ENCODE peak calls at places on chromosome 13, in seven cellular contexts. One of them, this sample, is unnamed.

GRCh38 chr13:38044067-38044466 is 174.5 kb upstream of the TRPC4 start:
- DNase-seq in neuronal stem cell: no peak
- DNase-seq in keratinocyte: no peak
- DNase-seq in neural progenitor cell: no peak
- DNase-seq in IMR-90: no peak
- DNase-seq in mesenchymal stem cell: no peak
- DNase-seq in colonic mucosa: no peak
- DNase-seq in this sample: no peak

GRCh38 chr13:42654212-42654611 is 80.3 kb downstream of the TNFSF11 start:
- DNase-seq in neuronal stem cell: no peak
- DNase-seq in keratinocyte: no peak
- DNase-seq in neural progenitor cell: no peak
- DNase-seq in IMR-90: no peak
- DNase-seq in mesenchymal stem cell: no peak
- DNase-seq in colonic mucosa: no peak
- DNase-seq in this sample: no peak

GRCh38 chr13:45368571-45368970 is 27.6 kb upstream of the TPT1 start:
- DNase-seq in neuronal stem cell: no peak
- DNase-seq in keratinocyte: no peak
- DNase-seq in neural progenitor cell: no peak
- DNase-seq in IMR-90: peak; percentile 15
- DNase-seq in mesenchymal stem cell: peak; percentile 14
- DNase-seq in colonic mucosa: no peak
- DNase-seq in this sample: no peak

GRCh38 chr13:62837895-62838294 is 1422.2 kb upstream of the PCDH20 start:
- DNase-seq in neuronal stem cell: no peak
- DNase-seq in keratinocyte: no peak
- DNase-seq in neural progenitor cell: no peak
- DNase-seq in IMR-90: peak; percentile 93
- DNase-seq in mesenchymal stem cell: peak; percentile 21
- DNase-seq in colonic mucosa: no peak
- DNase-seq in this sample: no peak

GRCh38 chr13:100671389-100672182 is 3.0 kb downstream of the TMTC4 start:
- DNase-seq in neuronal stem cell: no peak
- DNase-seq in keratinocyte: no peak
- DNase-seq in neural progenitor cell: no peak
- DNase-seq in IMR-90: no peak
- DNase-seq in mesenchymal stem cell: no peak
- DNase-seq in colonic mucosa: no peak
- DNase-seq in this sample: no peak

GRCh38 chr13:79434578-79434977 is 28.5 kb upstream of the RBM26 start:
- DNase-seq in neuronal stem cell: no peak
- DNase-seq in keratinocyte: no peak
- DNase-seq in neural progenitor cell: no peak
- DNase-seq in IMR-90: peak; percentile 42
- DNase-seq in mesenchymal stem cell: peak; percentile 35
- DNase-seq in colonic mucosa: no peak
- DNase-seq in this sample: no peak

GRCh38 chr13:102198418-102199322 is 203.2 kb downstream of the FGF14 start:
- DNase-seq in neuronal stem cell: no peak
- DNase-seq in keratinocyte: no peak
- DNase-seq in neural progenitor cell: no peak
- DNase-seq in IMR-90: peak; percentile 59
- DNase-seq in mesenchymal stem cell: peak; percentile 50
- DNase-seq in colonic mucosa: no peak
- DNase-seq in this sample: no peak

GRCh38 chr13:42495751-42496150 is 78.2 kb upstream of the TNFSF11 start:
- DNase-seq in neuronal stem cell: no peak
- DNase-seq in keratinocyte: no peak
- DNase-seq in neural progenitor cell: no peak
- DNase-seq in IMR-90: no peak
- DNase-seq in mesenchymal stem cell: no peak
- DNase-seq in colonic mucosa: no peak
- DNase-seq in this sample: no peak

GRCh38 chr13:29716493-29716892 is 121.0 kb upstream of the SLC7A1 start:
- DNase-seq in neuronal stem cell: no peak
- DNase-seq in keratinocyte: no peak
- DNase-seq in neural progenitor cell: no peak
- DNase-seq in IMR-90: no peak
- DNase-seq in mesenchymal stem cell: no peak
- DNase-seq in colonic mucosa: no peak
- DNase-seq in this sample: no peak

GRCh38 chr13:46369506-46370268 is 17.4 kb downstream of the RUBCNL start:
- DNase-seq in neuronal stem cell: no peak
- DNase-seq in keratinocyte: no peak
- DNase-seq in neural progenitor cell: no peak
- DNase-seq in IMR-90: peak; percentile 68
- DNase-seq in mesenchymal stem cell: peak; percentile 90
- DNase-seq in colonic mucosa: no peak
- DNase-seq in this sample: no peak

GRCh38 chr13:106291006-106291405 is 244.5 kb downstream of the EFNB2 start:
- DNase-seq in neuronal stem cell: no peak
- DNase-seq in keratinocyte: no peak
- DNase-seq in neural progenitor cell: no peak
- DNase-seq in IMR-90: peak; percentile 76
- DNase-seq in mesenchymal stem cell: peak; percentile 60
- DNase-seq in colonic mucosa: no peak
- DNase-seq in this sample: no peak

GRCh38 chr13:48322294-48322693 is 18.7 kb downstream of the RB1 start:
- DNase-seq in neuronal stem cell: no peak
- DNase-seq in keratinocyte: no peak
- DNase-seq in neural progenitor cell: no peak
- DNase-seq in IMR-90: no peak
- DNase-seq in mesenchymal stem cell: no peak
- DNase-seq in colonic mucosa: no peak
- DNase-seq in this sample: no peak

GRCh38 chr13:48320396-48320790 is 16.8 kb downstream of the RB1 start:
- DNase-seq in neuronal stem cell: no peak
- DNase-seq in keratinocyte: no peak
- DNase-seq in neural progenitor cell: no peak
- DNase-seq in IMR-90: no peak
- DNase-seq in mesenchymal stem cell: no peak
- DNase-seq in colonic mucosa: no peak
- DNase-seq in this sample: no peak

GRCh38 chr13:48319458-48320395 is 16.2 kb downstream of the RB1 start:
- DNase-seq in neuronal stem cell: no peak
- DNase-seq in keratinocyte: no peak
- DNase-seq in neural progenitor cell: no peak
- DNase-seq in IMR-90: no peak
- DNase-seq in mesenchymal stem cell: no peak
- DNase-seq in colonic mucosa: peak; percentile 38
- DNase-seq in this sample: no peak

GRCh38 chr13:48318714-48319457 is 15.3 kb downstream of the RB1 start:
- DNase-seq in neuronal stem cell: no peak
- DNase-seq in keratinocyte: no peak
- DNase-seq in neural progenitor cell: no peak
- DNase-seq in IMR-90: no peak
- DNase-seq in mesenchymal stem cell: no peak
- DNase-seq in colonic mucosa: peak; percentile 52
- DNase-seq in this sample: no peak

GRCh38 chr13:48320906-48321510 is 17.5 kb downstream of the RB1 start:
- DNase-seq in neuronal stem cell: no peak
- DNase-seq in keratinocyte: no peak
- DNase-seq in neural progenitor cell: no peak
- DNase-seq in IMR-90: no peak
- DNase-seq in mesenchymal stem cell: no peak
- DNase-seq in colonic mucosa: no peak
- DNase-seq in this sample: no peak
- H3K4me3 ChIP-seq in neuronal stem cell: no peak overlapping the region
- H3K4me3 ChIP-seq in keratinocyte: no peak overlapping the region
- H3K4me3 ChIP-seq in neural progenitor cell: no peak overlapping the region
- H3K4me3 ChIP-seq in IMR-90: no peak overlapping the region
- H3K4me3 ChIP-seq in mesenchymal stem cell: peak overlapping the region; percentile 60
- H3K4me3 ChIP-seq in colonic mucosa: peak overlapping the region; percentile 26
- H3K4me3 ChIP-seq in this sample: no peak overlapping the region

GRCh38 chr13:74133657-74134201 is 475 bp downstream of the KLF12 start:
- DNase-seq in neuronal stem cell: peak; percentile 79
- DNase-seq in keratinocyte: peak; percentile 9
- DNase-seq in neural progenitor cell: peak; percentile 89
- DNase-seq in IMR-90: peak; percentile 95
- DNase-seq in mesenchymal stem cell: peak; percentile 95
- DNase-seq in colonic mucosa: peak; percentile 82
- DNase-seq in this sample: peak; percentile 63

GRCh38 chr13:74134226-74134776 is at the start of gene KLF12:
- DNase-seq in neuronal stem cell: peak; percentile 82
- DNase-seq in keratinocyte: peak; percentile 11
- DNase-seq in neural progenitor cell: peak; percentile 95
- DNase-seq in IMR-90: peak; percentile 94
- DNase-seq in mesenchymal stem cell: peak; percentile 95
- DNase-seq in colonic mucosa: peak; percentile 93
- DNase-seq in this sample: no peak

GRCh38 chr13:74131206-74131605 is 3.0 kb downstream of the KLF12 start:
- DNase-seq in neuronal stem cell: no peak
- DNase-seq in keratinocyte: no peak
- DNase-seq in neural progenitor cell: no peak
- DNase-seq in IMR-90: no peak
- DNase-seq in mesenchymal stem cell: peak; percentile 34
- DNase-seq in colonic mucosa: no peak
- DNase-seq in this sample: no peak

GRCh38 chr13:74132152-74132767 is 1.9 kb downstream of the KLF12 start:
- DNase-seq in neuronal stem cell: no peak
- DNase-seq in keratinocyte: no peak
- DNase-seq in neural progenitor cell: peak; percentile 3
- DNase-seq in IMR-90: peak; percentile 39
- DNase-seq in mesenchymal stem cell: peak; percentile 48
- DNase-seq in colonic mucosa: no peak
- DNase-seq in this sample: no peak

DNA sequence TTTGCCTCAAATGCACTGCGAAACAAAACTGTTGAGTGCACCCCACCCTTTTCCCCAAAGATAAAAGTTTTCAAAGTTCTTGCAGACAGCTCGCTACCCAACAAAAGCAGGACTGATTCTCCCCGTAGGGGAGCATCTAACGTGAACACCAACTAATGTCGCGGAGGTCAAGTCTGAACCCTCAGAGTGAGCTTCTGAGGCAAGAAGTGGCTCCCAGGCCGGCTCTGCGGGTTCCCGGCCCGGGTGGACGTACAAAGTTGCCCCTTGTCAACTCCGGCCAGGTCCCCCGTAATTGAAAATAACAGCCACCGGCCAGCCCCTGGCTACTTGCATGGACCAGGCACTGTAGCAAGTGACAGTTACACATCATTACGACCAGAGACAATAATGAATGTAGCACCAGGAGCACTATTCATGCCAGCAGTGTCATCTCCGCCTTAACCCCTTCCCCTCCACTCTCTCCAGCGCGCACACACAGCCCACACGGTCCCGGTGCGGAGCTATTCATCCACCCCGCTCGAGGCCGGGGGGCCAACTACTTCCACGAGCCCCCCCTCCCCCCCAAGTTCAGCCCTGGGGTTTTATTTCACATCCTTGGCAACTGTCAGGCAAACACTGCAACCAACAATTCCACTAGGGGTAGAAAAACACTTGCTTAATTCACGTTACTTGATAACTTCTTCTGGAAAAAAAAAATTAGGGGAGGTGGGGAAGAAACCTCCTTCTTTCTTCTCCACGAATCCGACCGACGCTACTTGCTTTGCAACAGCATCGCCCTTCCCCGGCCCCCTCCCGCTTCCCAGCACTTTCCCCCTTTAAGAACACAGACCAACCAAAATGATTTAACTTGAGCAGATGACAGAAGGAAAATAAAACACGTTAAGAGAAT is 1.2 kb downstream of the KLF12 start:
- DNase-seq in neuronal stem cell: peak; percentile 24
- DNase-seq in keratinocyte: no peak
- DNase-seq in neural progenitor cell: peak; percentile 57
- DNase-seq in IMR-90: peak; percentile 50
- DNase-seq in mesenchymal stem cell: peak; percentile 74
- DNase-seq in colonic mucosa: peak; percentile 44
- DNase-seq in this sample: no peak
- H3K9ac ChIP-seq in neuronal stem cell: peak overlapping the region; percentile 81
- H3K9ac ChIP-seq in keratinocyte: peak overlapping the region; percentile 67
- H3K9ac ChIP-seq in neural progenitor cell: no peak overlapping the region
- H3K9ac ChIP-seq in IMR-90: peak overlapping the region; percentile 92
- H3K9ac ChIP-seq in mesenchymal stem cell: peak overlapping the region; percentile 97
- H3K9ac ChIP-seq in colonic mucosa: peak overlapping the region; percentile 77
- H3K9ac ChIP-seq in this sample: peak overlapping the region; percentile 79

DNA sequence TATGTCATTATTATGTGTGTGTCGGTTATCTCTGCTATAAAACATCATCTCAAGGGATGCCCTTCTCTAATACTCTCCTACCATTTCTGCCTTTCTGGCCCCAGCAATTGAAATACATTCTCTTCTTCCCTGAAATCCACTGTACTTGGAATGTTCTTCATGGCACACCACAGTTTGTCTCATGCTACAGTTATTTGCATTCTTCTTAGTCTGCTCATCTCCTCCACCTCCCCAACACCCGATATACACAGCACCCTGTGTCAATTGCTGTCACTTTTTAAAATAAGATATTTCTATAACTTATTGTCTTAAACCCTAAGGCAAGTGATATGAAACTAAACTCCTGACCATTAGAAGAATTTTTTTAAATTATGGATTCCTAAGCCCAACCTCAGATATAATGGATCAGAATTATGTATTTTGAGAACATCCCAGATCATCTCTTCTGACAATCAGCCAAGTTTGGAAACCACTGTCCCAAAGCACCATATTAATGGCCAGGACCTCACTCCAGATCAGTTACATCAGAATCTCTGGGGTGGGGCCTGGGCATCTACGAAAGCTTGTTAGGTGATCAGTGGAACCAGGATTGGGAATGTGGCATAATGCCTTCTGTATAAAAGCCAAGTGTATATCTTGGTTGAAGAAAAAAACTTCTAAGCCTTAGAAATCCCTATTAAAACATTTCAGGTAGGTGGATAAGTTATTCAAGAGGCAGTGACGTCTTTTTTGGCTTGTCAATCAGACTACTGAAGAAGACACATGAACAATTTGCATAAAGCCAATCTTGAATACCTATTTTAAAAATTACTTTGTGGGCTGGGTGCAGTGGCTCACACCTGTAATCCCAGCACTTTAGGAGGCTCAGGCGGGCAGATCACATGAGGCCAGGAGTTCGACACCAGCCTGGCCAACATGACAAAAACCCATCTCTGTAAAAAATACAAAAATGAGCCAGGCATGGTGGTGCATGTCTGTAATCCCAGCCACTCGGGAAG is 30.0 kb upstream of the KBTBD7 start:
- DNase-seq in neuronal stem cell: no peak
- DNase-seq in keratinocyte: peak; percentile 23
- DNase-seq in neural progenitor cell: no peak
- DNase-seq in IMR-90: peak; percentile 83
- DNase-seq in mesenchymal stem cell: peak; percentile 57
- DNase-seq in colonic mucosa: no peak
- DNase-seq in this sample: no peak
- H3K4me3 ChIP-seq in neuronal stem cell: no peak overlapping the region
- H3K4me3 ChIP-seq in keratinocyte: no peak overlapping the region
- H3K4me3 ChIP-seq in neural progenitor cell: no peak overlapping the region
- H3K4me3 ChIP-seq in IMR-90: no peak overlapping the region
- H3K4me3 ChIP-seq in mesenchymal stem cell: no peak overlapping the region
- H3K4me3 ChIP-seq in colonic mucosa: no peak overlapping the region
- H3K4me3 ChIP-seq in this sample: no peak overlapping the region

DNA sequence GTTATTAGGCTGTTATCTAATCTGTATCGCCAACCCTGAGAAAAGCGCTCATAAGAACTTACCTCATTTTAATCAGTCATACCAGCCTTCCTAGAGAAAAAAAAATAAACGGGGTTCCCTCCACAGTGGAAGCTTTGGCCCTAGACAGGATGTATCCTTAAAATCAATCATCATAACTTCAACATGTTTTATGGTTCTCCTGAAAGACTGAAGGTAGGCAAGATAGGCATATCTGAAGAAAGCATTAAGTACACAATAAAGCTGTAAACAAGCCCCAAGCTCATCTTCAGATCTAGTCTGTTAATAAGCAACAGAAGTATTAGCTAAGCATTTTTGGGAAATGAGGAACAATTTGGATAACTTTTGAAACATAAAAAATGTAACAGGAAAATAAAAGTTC is 18.7 kb upstream of the SERP2 start:
- DNase-seq in neuronal stem cell: no peak
- DNase-seq in keratinocyte: no peak
- DNase-seq in neural progenitor cell: no peak
- DNase-seq in IMR-90: no peak
- DNase-seq in mesenchymal stem cell: no peak
- DNase-seq in colonic mucosa: no peak
- DNase-seq in this sample: no peak
- H3K9ac ChIP-seq in neuronal stem cell: no peak overlapping the region
- H3K9ac ChIP-seq in keratinocyte: no peak overlapping the region
- H3K9ac ChIP-seq in neural progenitor cell: no peak overlapping the region
- H3K9ac ChIP-seq in IMR-90: no peak overlapping the region
- H3K9ac ChIP-seq in mesenchymal stem cell: no peak overlapping the region
- H3K9ac ChIP-seq in colonic mucosa: no peak overlapping the region
- H3K9ac ChIP-seq in this sample: no peak overlapping the region